ENCODE peak calls at places on chromosomes 7 and 10, in four cellular contexts. T is foreskin fibroblast, L is ovary, I is lower leg skin. Z is an unnamed sample.

GRCh38 chr7:36597099-36597773 is 127.1 kb downstream of the AOAH start:
- DNase-seq in L (no peak), T (peak; percentile 20), I (no peak), Z (no peak)

GRCh38 chr7:4690953-4691856 is 9.1 kb downstream of the FOXK1 start:
- DNase-seq in T (no peak), I (no peak), L (no peak), Z (peak; percentile 62)

GRCh38 chr7:148191391-148192076 is 399.0 kb upstream of the C7orf33 start:
- DNase-seq in I (no peak), T (no peak), L (no peak), Z (peak; percentile 16)

GRCh38 chr7:155002411-155003214 is at the start of gene PAXIP1:
- DNase-seq in L (peak; percentile 64), T (peak; percentile 74), I (no peak), Z (no peak)

GRCh38 chr7:155567646-155568334 is 21.4 kb upstream of the CNPY1 start:
- DNase-seq in T (no peak), L (no peak), I (no peak), Z (no peak)

GRCh38 chr7:4288791-4289190 is 393.3 kb upstream of the FOXK1 start:
- DNase-seq in T (no peak), I (no peak), L (no peak), Z (no peak)

GRCh38 chr7:77226357-77226839 is 26.8 kb upstream of the FGL2 start:
- DNase-seq in L (no peak), I (no peak), T (peak; percentile 14), Z (no peak)

GRCh38 chr10:29895436-29895835 is 163.9 kb downstream of the JCAD start:
- DNase-seq in T (peak; percentile 95), L (peak; percentile 55), I (peak; percentile 61), Z (peak; percentile 84)

GRCh38 chr10:46523881-46524470 is 32.5 kb downstream of the GPRIN2 start:
- DNase-seq in I (no peak), T (peak; percentile 89), L (peak; percentile 84), Z (peak; percentile 83)

GRCh38 chr7:156827587-156828203 is 65.3 kb downstream of the LMBR1 start:
- DNase-seq in T (peak; percentile 65), I (no peak), L (no peak), Z (peak; percentile 42)

GRCh38 chr7:47461161-47461560 is 120.8 kb downstream of the TNS3 start:
- DNase-seq in I (no peak), T (peak; percentile 52), L (peak; percentile 62), Z (no peak)

GRCh38 chr10:111974325-111974724 is 209.2 kb downstream of the GPAM start:
- DNase-seq in T (no peak), I (no peak), L (no peak), Z (no peak)

GRCh38 chr7:2638224-2638991 is 6.6 kb downstream of the TTYH3 start:
- DNase-seq in T (peak; percentile 90), L (no peak), I (no peak), Z (peak; percentile 70)

GRCh38 chr10:33716461-33717267 is 382.2 kb upstream of the NRP1 start:
- DNase-seq in I (no peak), L (no peak), T (no peak), Z (no peak)

GRCh38 chr7:157318015-157318706 is 18.6 kb upstream of the DNAJB6 start:
- DNase-seq in I (peak; percentile 49), L (no peak), T (peak; percentile 65), Z (no peak)

GRCh38 chr10:95229724-95230627 is 35.9 kb downstream of the ACSM6 start:
- DNase-seq in T (peak; percentile 95), I (no peak), L (no peak), Z (peak; percentile 96)

GRCh38 chr7:158432369-158433270 is 155.0 kb downstream of the PTPRN2 start:
- DNase-seq in L (no peak), T (no peak), I (no peak), Z (peak; percentile 51)

GRCh38 chr7:150388306-150388705 is 9.2 kb downstream of the ZNF775 start:
- DNase-seq in L (no peak), I (no peak), T (no peak), Z (no peak)
- H3K4me3 ChIP-seq in L (no peak overlapping the region), I (no peak overlapping the region), T (no peak overlapping the region), Z (no peak overlapping the region)

DNA sequence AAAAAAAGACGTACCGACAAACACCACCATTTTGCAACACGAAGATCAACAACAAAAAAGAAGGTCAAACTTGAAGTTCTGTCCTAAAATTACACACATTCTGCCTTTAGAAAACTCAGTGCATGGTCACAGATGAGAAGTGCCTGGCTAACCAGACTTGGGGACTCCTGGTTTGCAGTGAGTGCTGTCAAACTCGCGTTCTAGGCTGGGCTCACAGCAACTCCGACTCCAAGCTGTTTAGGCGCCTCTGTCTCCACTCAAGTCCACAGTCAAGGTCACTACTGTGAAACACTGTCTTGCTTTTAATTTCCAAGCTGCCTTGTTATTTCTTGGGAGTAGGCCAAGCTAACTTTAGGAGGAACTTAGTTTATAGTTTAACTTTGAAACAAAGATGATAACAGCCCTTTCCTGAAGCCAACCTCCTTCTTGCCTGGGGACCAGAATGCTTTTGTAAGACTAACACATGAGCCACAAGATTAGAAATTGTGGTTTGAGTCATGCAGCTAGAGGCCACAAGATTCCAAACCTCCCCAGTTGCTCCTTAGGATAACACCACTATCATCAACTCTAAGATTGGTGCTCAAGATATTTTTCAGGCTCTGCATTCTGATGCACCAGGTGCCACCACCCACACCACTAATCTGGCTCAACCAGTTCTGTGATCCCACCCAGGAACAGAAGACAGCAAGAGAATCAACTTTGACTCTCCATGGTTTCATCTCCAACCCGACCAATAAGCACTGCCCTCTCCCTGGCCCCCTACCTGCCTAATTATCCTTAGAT is 1.1 kb upstream of the DNAAF5 start:
- DNase-seq in L (no peak), T (peak; percentile 60), I (no peak), Z (peak; percentile 82)
- H3K4me3 ChIP-seq in L (no peak overlapping the region), T (no peak overlapping the region), I (no peak overlapping the region), Z (peak overlapping the region; percentile 62)

DNA sequence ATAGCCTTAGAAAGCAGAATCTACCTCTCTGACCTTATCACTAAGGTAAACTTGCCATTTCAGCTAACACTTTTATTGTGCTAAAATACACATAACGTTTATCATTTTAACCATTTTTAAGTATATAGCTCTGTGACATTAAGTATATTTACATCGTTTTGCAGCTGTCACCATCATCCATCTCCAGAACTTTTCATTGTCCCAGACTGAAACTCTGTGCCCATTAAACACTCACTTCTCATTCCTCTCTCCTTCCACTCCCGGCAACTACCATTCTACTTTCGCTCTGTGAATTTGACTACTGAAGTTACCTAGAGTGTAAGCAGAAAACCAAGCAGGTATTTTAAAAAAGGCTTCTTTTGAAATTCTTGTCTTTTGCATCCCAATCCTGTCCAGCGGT is 1.3 kb downstream of the DDX50 start:
- DNase-seq in T (no peak), L (no peak), I (no peak), Z (no peak)
- H3K4me3 ChIP-seq in T (peak overlapping the region; percentile 94), L (peak overlapping the region; percentile 60), I (no peak overlapping the region), Z (peak overlapping the region; percentile 98)

DNA sequence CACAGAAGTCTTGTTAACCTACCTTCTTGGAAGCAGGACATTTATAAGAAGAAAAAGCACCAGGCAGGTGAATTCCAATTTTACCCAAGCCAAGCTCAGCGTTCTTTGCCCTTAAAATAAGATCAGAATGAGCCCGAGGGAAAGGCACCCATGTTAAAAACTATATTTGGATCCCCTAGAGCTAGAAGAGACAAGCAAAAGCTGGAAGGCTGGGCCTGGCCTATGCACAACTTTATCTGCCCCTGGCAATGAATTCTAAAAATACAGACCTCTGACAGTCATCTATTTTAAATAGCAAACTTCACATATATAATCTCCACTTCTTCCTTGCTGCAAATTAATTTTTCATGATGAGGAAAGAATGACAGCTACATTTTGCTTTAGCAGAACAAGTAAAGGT is 180.9 kb downstream of the FGFR2 start:
- DNase-seq in T (no peak), L (no peak), I (no peak), Z (no peak)
- H3K4me3 ChIP-seq in T (no peak overlapping the region), L (no peak overlapping the region), I (no peak overlapping the region), Z (no peak overlapping the region)

GRCh38 chr10:13103554-13103953 is 3.6 kb downstream of the OPTN start:
- DNase-seq in I (no peak), L (no peak), T (no peak), Z (no peak)

GRCh38 chr10:13104697-13105096 is 4.7 kb downstream of the OPTN start:
- DNase-seq in T (no peak), L (no peak), I (no peak), Z (no peak)

GRCh38 chr10:13102002-13102794 is 2.2 kb downstream of the OPTN start:
- DNase-seq in T (peak; percentile 40), I (no peak), L (no peak), Z (peak; percentile 81)

GRCh38 chr10:13105184-13105583 is 5.2 kb downstream of the OPTN start:
- DNase-seq in I (no peak), T (peak; percentile 37), L (no peak), Z (peak; percentile 78)

DNA sequence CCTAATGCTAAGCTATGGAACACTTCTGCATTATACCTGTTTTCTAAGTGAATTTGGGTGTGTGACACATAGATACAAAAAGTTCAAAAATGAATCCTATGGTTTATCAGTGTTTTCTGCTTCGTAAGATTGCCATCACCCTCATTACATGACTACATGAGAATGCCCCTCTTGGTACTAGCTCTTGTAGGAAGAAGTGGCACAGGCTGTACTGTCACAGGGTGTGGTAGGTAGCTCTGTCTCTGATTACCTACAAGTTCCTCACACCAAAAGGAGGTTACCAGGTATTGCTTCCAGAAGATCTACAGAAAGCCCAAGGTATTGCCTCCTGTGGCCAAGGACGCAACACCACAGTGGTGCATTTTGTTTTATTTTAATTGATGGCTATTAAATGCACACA is 6.4 kb downstream of the OPTN start:
- DNase-seq in I (no peak), T (no peak), L (no peak), Z (no peak)
- H3K4me3 ChIP-seq in I (no peak overlapping the region), T (no peak overlapping the region), L (no peak overlapping the region), Z (no peak overlapping the region)

GRCh38 chr7:99383203-99383602 is 8.7 kb downstream of the ARPC1B start:
- DNase-seq in L (no peak), T (no peak), I (no peak), Z (no peak)

GRCh38 chr7:99379043-99379577 is 4.6 kb downstream of the ARPC1B start:
- DNase-seq in T (peak; percentile 98), L (peak; percentile 52), I (peak; percentile 84), Z (peak; percentile 93)

GRCh38 chr7:99381664-99382075 is 7.1 kb downstream of the ARPC1B start:
- DNase-seq in T (no peak), I (no peak), L (no peak), Z (no peak)

GRCh38 chr7:99380823-99381663 is 6.5 kb downstream of the ARPC1B start:
- DNase-seq in T (no peak), L (no peak), I (peak; percentile 42), Z (no peak)

GRCh38 chr7:99380032-99380822 is 5.7 kb downstream of the ARPC1B start:
- DNase-seq in I (peak; percentile 47), L (no peak), T (peak; percentile 63), Z (peak; percentile 48)
- H3K4me3 ChIP-seq in I (no peak overlapping the region), L (no peak overlapping the region), T (peak overlapping the region; percentile 24), Z (peak overlapping the region; percentile 33)

DNA sequence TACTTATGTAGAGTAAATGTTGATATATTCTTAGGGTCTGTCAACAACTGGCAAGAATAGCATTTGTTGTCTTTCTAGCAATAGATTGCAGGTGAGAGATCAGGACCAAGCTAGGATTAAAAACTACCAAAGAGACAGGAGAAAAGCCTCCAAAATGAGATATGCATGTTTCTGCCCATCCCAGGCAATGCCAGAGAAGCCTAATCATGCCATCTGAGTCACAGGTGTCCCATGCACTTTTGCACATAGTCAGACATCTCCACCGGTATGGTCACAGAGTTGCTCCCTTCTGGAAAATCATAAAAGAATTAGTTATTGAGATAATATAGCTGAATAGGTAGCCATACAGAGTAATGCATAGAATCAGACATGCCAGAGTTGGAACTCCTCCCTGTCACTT is 50.6 kb downstream of the PDK4 start:
- DNase-seq in T (no peak), I (no peak), L (no peak), Z (no peak)
- H3K4me3 ChIP-seq in T (no peak overlapping the region), I (no peak overlapping the region), L (peak overlapping the region; percentile 29), Z (no peak overlapping the region)

Z was measured in fibroblast of villous mesenchyme.